ENCODE peak calls at places on chromosome 14, in nine cellular contexts. One of them, this sample, is unnamed.

GRCh38 chr14:63747836-63748235 is 20.0 kb upstream of the SGPP1 start:
- DNase-seq in Calu3: no peak
- DNase-seq in tibial artery: no peak
- DNase-seq in endodermal cell: no peak
- DNase-seq in HFFc6: no peak
- DNase-seq in cardiac fibroblast: no peak
- DNase-seq in B cell: no peak
- DNase-seq in uterus: no peak
- DNase-seq in MCF 10A: no peak
- DNase-seq in this sample: no peak

GRCh38 chr14:53032161-53032803 is 81.4 kb upstream of the FERMT2 start:
- DNase-seq in cardiac fibroblast: peak; percentile 83
- DNase-seq in Calu3: peak; percentile 26
- DNase-seq in B cell: no peak
- DNase-seq in tibial artery: no peak
- DNase-seq in MCF 10A: peak; percentile 71
- DNase-seq in endodermal cell: no peak
- DNase-seq in uterus: no peak
- DNase-seq in HFFc6: peak; percentile 86
- DNase-seq in this sample: peak; percentile 25

GRCh38 chr14:37583358-37584210 is 11.5 kb downstream of the FOXA1 start:
- DNase-seq in tibial artery: no peak
- DNase-seq in endodermal cell: peak; percentile 68
- DNase-seq in B cell: no peak
- DNase-seq in uterus: no peak
- DNase-seq in MCF 10A: no peak
- DNase-seq in HFFc6: no peak
- DNase-seq in cardiac fibroblast: no peak
- DNase-seq in Calu3: peak; percentile 79
- DNase-seq in this sample: no peak

GRCh38 chr14:89165189-89165809 is 251.7 kb downstream of the FOXN3 start:
- DNase-seq in B cell: peak; percentile 56
- DNase-seq in HFFc6: no peak
- DNase-seq in cardiac fibroblast: no peak
- DNase-seq in Calu3: no peak
- DNase-seq in endodermal cell: no peak
- DNase-seq in tibial artery: no peak
- DNase-seq in uterus: no peak
- DNase-seq in MCF 10A: no peak
- DNase-seq in this sample: no peak

GRCh38 chr14:68479247-68479646 is 313.6 kb downstream of the ZFP36L1 start:
- DNase-seq in uterus: no peak
- DNase-seq in endodermal cell: no peak
- DNase-seq in Calu3: no peak
- DNase-seq in cardiac fibroblast: peak; percentile 33
- DNase-seq in MCF 10A: no peak
- DNase-seq in tibial artery: no peak
- DNase-seq in HFFc6: peak; percentile 16
- DNase-seq in B cell: no peak
- DNase-seq in this sample: no peak

GRCh38 chr14:79549515-79549914 is 661.8 kb downstream of the DIO2 start:
- DNase-seq in HFFc6: no peak
- DNase-seq in uterus: no peak
- DNase-seq in MCF 10A: no peak
- DNase-seq in Calu3: no peak
- DNase-seq in B cell: no peak
- DNase-seq in cardiac fibroblast: no peak
- DNase-seq in tibial artery: no peak
- DNase-seq in endodermal cell: no peak
- DNase-seq in this sample: no peak

GRCh38 chr14:93829839-93830481 is 41.7 kb upstream of the PRIMA1 start:
- DNase-seq in MCF 10A: no peak
- DNase-seq in Calu3: no peak
- DNase-seq in B cell: no peak
- DNase-seq in HFFc6: no peak
- DNase-seq in uterus: no peak
- DNase-seq in tibial artery: no peak
- DNase-seq in cardiac fibroblast: no peak
- DNase-seq in endodermal cell: no peak
- DNase-seq in this sample: no peak

GRCh38 chr14:90795744-90796143 is 20.5 kb downstream of the TTC7B start:
- DNase-seq in tibial artery: no peak
- DNase-seq in Calu3: no peak
- DNase-seq in uterus: no peak
- DNase-seq in cardiac fibroblast: peak; percentile 67
- DNase-seq in HFFc6: peak; percentile 84
- DNase-seq in endodermal cell: no peak
- DNase-seq in B cell: no peak
- DNase-seq in MCF 10A: peak; percentile 55
- DNase-seq in this sample: no peak

GRCh38 chr14:32375663-32376062 is 46.6 kb downstream of the AKAP6 start:
- DNase-seq in HFFc6: no peak
- DNase-seq in Calu3: no peak
- DNase-seq in MCF 10A: no peak
- DNase-seq in B cell: no peak
- DNase-seq in cardiac fibroblast: no peak
- DNase-seq in tibial artery: no peak
- DNase-seq in uterus: no peak
- DNase-seq in endodermal cell: no peak
- DNase-seq in this sample: no peak

GRCh38 chr14:53365516-53366130 is 212.5 kb upstream of the DDHD1 start:
- DNase-seq in HFFc6: no peak
- DNase-seq in MCF 10A: no peak
- DNase-seq in cardiac fibroblast: peak; percentile 38
- DNase-seq in endodermal cell: no peak
- DNase-seq in uterus: no peak
- DNase-seq in Calu3: no peak
- DNase-seq in B cell: no peak
- DNase-seq in tibial artery: no peak
- DNase-seq in this sample: no peak

GRCh38 chr14:90381999-90382451 is 14.8 kb upstream of the CALM1 start:
- DNase-seq in endodermal cell: peak; percentile 81
- DNase-seq in HFFc6: no peak
- DNase-seq in Calu3: peak; percentile 59
- DNase-seq in uterus: peak; percentile 41
- DNase-seq in B cell: no peak
- DNase-seq in MCF 10A: no peak
- DNase-seq in tibial artery: peak; percentile 77
- DNase-seq in cardiac fibroblast: peak; percentile 26
- DNase-seq in this sample: peak; percentile 91

GRCh38 chr14:54737132-54737711 is 165.4 kb downstream of the GCH1 start:
- DNase-seq in tibial artery: no peak
- DNase-seq in HFFc6: peak; percentile 85
- DNase-seq in uterus: no peak
- DNase-seq in cardiac fibroblast: peak; percentile 74
- DNase-seq in B cell: no peak
- DNase-seq in MCF 10A: peak; percentile 18
- DNase-seq in Calu3: no peak
- DNase-seq in endodermal cell: no peak
- DNase-seq in this sample: no peak

DNA sequence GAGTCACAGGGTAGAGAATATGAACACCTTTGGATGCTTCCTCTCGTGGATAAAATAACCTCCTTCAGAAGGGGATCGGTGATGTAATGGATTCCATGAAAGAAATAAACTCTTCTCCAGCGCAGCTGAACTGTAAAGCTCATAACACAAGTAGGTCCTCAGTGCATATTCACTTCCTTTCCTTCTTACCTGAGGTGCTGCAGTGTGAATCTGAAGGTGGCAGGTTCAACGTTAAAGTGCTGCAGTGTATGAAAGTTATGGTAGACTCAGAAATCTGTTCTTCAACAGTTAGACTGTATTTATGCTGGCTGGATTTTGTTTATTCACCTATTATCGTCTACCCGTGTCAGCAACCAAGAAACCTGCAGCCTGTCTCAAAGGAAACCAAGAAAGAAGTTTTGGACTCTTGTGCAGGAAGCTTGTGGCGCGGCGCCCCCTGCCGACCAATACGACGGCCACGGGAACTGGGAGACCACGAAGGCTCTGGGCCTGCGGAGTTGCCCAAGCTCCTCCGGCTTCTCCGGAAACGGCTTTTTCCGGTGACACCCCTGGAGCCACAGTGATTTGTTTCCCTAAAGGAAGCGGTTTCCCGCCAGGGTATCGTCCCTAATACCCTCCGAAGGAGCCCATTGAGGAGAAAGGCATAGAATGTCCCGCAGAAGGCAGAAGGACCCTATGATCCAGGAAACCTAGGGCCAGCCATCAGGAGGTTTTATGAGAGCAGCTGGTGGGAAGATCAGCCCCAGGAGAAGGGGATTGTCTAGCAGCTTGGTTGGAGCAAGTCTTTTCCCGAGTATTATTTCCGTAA is 17.6 kb upstream of the RNASE3 start:
- DNase-seq in HFFc6: peak; percentile 43
- DNase-seq in uterus: peak; percentile 72
- DNase-seq in MCF 10A: peak; percentile 63
- DNase-seq in cardiac fibroblast: peak; percentile 86
- DNase-seq in B cell: peak; percentile 66
- DNase-seq in tibial artery: peak; percentile 85
- DNase-seq in Calu3: peak; percentile 67
- DNase-seq in endodermal cell: peak; percentile 97
- DNase-seq in this sample: peak; percentile 82
- TF ChIP-seq CTCF in HFFc6: peak; percentile 87
- TF ChIP-seq CTCF in uterus: peak; percentile 58
- TF ChIP-seq CTCF in MCF 10A: peak; percentile 50
- TF ChIP-seq CTCF in cardiac fibroblast: peak; percentile 87
- TF ChIP-seq CTCF in B cell: peak; percentile 82
- TF ChIP-seq CTCF in tibial artery: peak; percentile 69
- TF ChIP-seq CTCF in Calu3: peak; percentile 39
- TF ChIP-seq CTCF in endodermal cell: peak; percentile 97
- TF ChIP-seq CTCF in this sample: peak; percentile 70

GRCh38 chr14:105092124-105092911 is 27.1 kb upstream of the GPR132 start:
- DNase-seq in tibial artery: peak; percentile 68
- DNase-seq in HFFc6: no peak
- DNase-seq in cardiac fibroblast: peak; percentile 44
- DNase-seq in uterus: peak; percentile 44
- DNase-seq in B cell: no peak
- DNase-seq in MCF 10A: peak; percentile 36
- DNase-seq in Calu3: no peak
- DNase-seq in endodermal cell: peak; percentile 71
- DNase-seq in this sample: peak; percentile 38

GRCh38 chr14:105095236-105095805 is 30.1 kb upstream of the GPR132 start:
- DNase-seq in B cell: no peak
- DNase-seq in MCF 10A: no peak
- DNase-seq in uterus: no peak
- DNase-seq in Calu3: no peak
- DNase-seq in endodermal cell: no peak
- DNase-seq in tibial artery: peak; percentile 56
- DNase-seq in cardiac fibroblast: no peak
- DNase-seq in HFFc6: no peak
- DNase-seq in this sample: no peak

GRCh38 chr14:105092912-105093425 is 27.7 kb upstream of the GPR132 start:
- DNase-seq in Calu3: peak; percentile 56
- DNase-seq in cardiac fibroblast: peak; percentile 73
- DNase-seq in HFFc6: peak; percentile 44
- DNase-seq in MCF 10A: peak; percentile 50
- DNase-seq in B cell: peak; percentile 55
- DNase-seq in tibial artery: peak; percentile 75
- DNase-seq in uterus: peak; percentile 79
- DNase-seq in endodermal cell: peak; percentile 68
- DNase-seq in this sample: peak; percentile 61

GRCh38 chr14:105094193-105094907 is 29.1 kb upstream of the GPR132 start:
- DNase-seq in cardiac fibroblast: no peak
- DNase-seq in Calu3: no peak
- DNase-seq in tibial artery: peak; percentile 70
- DNase-seq in HFFc6: no peak
- DNase-seq in MCF 10A: no peak
- DNase-seq in B cell: no peak
- DNase-seq in uterus: no peak
- DNase-seq in endodermal cell: no peak
- DNase-seq in this sample: no peak

DNA sequence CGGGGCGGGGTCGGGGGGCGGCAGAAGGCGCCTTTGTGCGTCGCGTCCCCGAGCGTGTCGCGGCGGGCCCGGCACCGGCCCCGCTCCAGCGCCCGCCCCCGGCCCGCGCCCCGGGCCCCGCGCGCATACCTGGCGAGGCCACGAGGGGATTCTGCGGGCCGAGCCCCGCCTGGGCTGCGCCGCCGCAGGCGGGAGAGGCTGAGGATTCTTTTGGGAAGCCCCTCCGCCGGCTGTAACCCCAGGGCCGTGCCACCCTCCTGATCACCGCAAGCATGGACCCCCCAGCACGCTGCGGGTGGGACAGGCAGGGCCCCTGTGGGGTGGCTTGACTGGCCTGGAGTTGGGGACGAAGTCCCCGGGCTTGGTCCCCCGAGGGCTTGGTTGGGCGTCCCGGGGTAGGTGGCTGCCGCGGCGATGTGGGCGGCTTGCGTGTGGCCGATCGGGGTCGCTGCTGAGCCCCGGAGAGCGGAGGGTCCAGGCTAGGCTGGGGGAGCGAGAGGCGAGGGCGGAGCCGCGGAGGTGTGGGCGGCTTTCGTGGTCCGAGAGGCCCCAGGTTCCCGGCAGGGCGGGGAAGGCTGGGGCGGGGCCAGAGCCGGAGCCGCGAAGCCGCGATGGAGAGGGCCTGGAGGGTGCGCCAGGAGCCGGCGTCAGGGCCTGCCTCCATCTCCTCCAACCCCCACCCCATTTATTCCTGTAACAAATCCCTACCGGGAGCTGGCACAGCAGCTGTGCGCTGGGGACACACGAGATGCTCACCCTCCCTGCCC is 28.4 kb upstream of the GPR132 start:
- DNase-seq in cardiac fibroblast: peak; percentile 86
- DNase-seq in MCF 10A: peak; percentile 82
- DNase-seq in endodermal cell: peak; percentile 97
- DNase-seq in HFFc6: peak; percentile 67
- DNase-seq in tibial artery: peak; percentile 84
- DNase-seq in B cell: peak; percentile 65
- DNase-seq in uterus: peak; percentile 87
- DNase-seq in Calu3: peak; percentile 91
- DNase-seq in this sample: peak; percentile 78
- TF ChIP-seq CTCF in cardiac fibroblast: peak; percentile 26
- TF ChIP-seq CTCF in MCF 10A: peak; percentile 29
- TF ChIP-seq CTCF in endodermal cell: peak; percentile 85
- TF ChIP-seq CTCF in HFFc6: peak; percentile 76
- TF ChIP-seq CTCF in tibial artery: peak; percentile 40
- TF ChIP-seq CTCF in B cell: peak; percentile 49
- TF ChIP-seq CTCF in uterus: peak; percentile 33
- TF ChIP-seq CTCF in Calu3: peak; percentile 46
- TF ChIP-seq CTCF in this sample: peak; percentile 7

DNA sequence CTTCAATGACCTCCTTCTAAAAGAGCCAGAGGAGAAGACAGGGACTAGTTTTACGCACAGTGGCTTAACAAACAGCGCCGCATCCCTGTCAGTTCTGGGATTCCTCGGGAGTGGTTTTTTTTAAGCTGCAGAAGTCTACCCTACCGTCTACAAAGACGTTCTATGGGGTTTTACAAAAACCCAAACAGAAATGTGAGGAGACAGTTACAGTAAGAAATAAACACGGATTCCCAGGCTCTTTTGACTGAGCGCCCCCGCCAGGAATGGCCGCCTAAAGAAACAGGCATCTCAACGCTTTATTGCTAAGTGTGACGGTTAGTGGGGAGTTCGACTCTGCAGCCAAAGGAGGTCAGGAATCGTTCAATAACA is 484 bp downstream of the ALKBH1 start:
- DNase-seq in tibial artery: no peak
- DNase-seq in Calu3: peak; percentile 16
- DNase-seq in endodermal cell: peak; percentile 63
- DNase-seq in HFFc6: peak; percentile 65
- DNase-seq in uterus: no peak
- DNase-seq in MCF 10A: peak; percentile 59
- DNase-seq in cardiac fibroblast: peak; percentile 51
- DNase-seq in B cell: no peak
- DNase-seq in this sample: peak; percentile 13
- TF ChIP-seq CTCF in tibial artery: no peak
- TF ChIP-seq CTCF in Calu3: peak; percentile 19
- TF ChIP-seq CTCF in endodermal cell: peak; percentile 47
- TF ChIP-seq CTCF in HFFc6: peak; percentile 70
- TF ChIP-seq CTCF in uterus: no peak
- TF ChIP-seq CTCF in MCF 10A: peak; percentile 29
- TF ChIP-seq CTCF in cardiac fibroblast: peak; percentile 36
- TF ChIP-seq CTCF in B cell: no peak
- TF ChIP-seq CTCF in this sample: no peak

GRCh38 chr14:99602054-99602787 is 1.8 kb downstream of the CCDC85C start:
- DNase-seq in endodermal cell: no peak
- DNase-seq in B cell: no peak
- DNase-seq in HFFc6: peak; percentile 25
- DNase-seq in tibial artery: no peak
- DNase-seq in cardiac fibroblast: peak; percentile 26
- DNase-seq in Calu3: peak; percentile 38
- DNase-seq in uterus: no peak
- DNase-seq in MCF 10A: peak; percentile 33
- DNase-seq in this sample: peak; percentile 60
- TF ChIP-seq CTCF in endodermal cell: no peak
- TF ChIP-seq CTCF in B cell: no peak
- TF ChIP-seq CTCF in HFFc6: no peak
- TF ChIP-seq CTCF in tibial artery: no peak
- TF ChIP-seq CTCF in cardiac fibroblast: no peak
- TF ChIP-seq CTCF in Calu3: no peak
- TF ChIP-seq CTCF in uterus: no peak
- TF ChIP-seq CTCF in MCF 10A: no peak
- TF ChIP-seq CTCF in this sample: no peak

This sample was measured in body of pancreas.